ENCODE peak calls at places on chromosomes 4 and X, in four cellular contexts. H is A549, Z is upper lobe of left lung, X is GM12878. V is an unnamed sample.

GRCh38 chr4:81486502-81486901 is 14.8 kb upstream of the RASGEF1B start:
- ATAC-seq in H (no peak), Z (peak), X (no peak), V (no peak)

GRCh38 chrX:49101629-49101984 is 21.9 kb upstream of the WDR45 start:
- ATAC-seq in H (peak), Z (peak), X (peak), V (no peak)

GRCh38 chrX:131703646-131704045 is 159.8 kb downstream of the OR13H1 start:
- ATAC-seq in H (peak), Z (no peak), X (no peak), V (peak)

GRCh38 chrX:27964432-27964831 is 16.8 kb downstream of the DCAF8L1 start:
- ATAC-seq in H (no peak), Z (no peak), X (no peak), V (no peak)

GRCh38 chr4:77493120-77493767 is 112.4 kb upstream of the CXCL13 start:
- ATAC-seq in H (no peak), Z (no peak), X (peak), V (no peak)

GRCh38 chr4:78629991-78630541 is 78.5 kb downstream of the ANXA3 start:
- ATAC-seq in H (no peak), Z (no peak), X (peak), V (no peak)

GRCh38 chr4:9841072-9841471 is 59.6 kb downstream of the DRD5 start:
- ATAC-seq in H (no peak), Z (no peak), X (no peak), V (no peak)

GRCh38 chrX:1576201-1577101 is 15.0 kb upstream of the AKAP17A start:
- ATAC-seq in H (no peak), Z (no peak), X (peak), V (no peak)

GRCh38 chr4:152785639-152786517 is 6.1 kb downstream of the ARFIP1 start:
- ATAC-seq in H (no peak), Z (no peak), X (peak), V (no peak)

GRCh38 chr4:53713767-53714166 is 122.5 kb upstream of the LNX1 start:
- ATAC-seq in H (no peak), Z (no peak), X (no peak), V (no peak)

GRCh38 chr4:21901831-21902230 is 46.7 kb downstream of the KCNIP4 start:
- ATAC-seq in H (no peak), Z (no peak), X (no peak), V (no peak)

GRCh38 chr4:94126669-94127068 is 81.0 kb upstream of the SMARCAD1 start:
- ATAC-seq in H (peak), Z (no peak), X (no peak), V (no peak)

GRCh38 chr4:143482753-143483362 is 30.6 kb upstream of the SMARCA5 start:
- ATAC-seq in H (peak), Z (no peak), X (peak), V (peak)

GRCh38 chr4:7007944-7008343 is 35.2 kb upstream of the TADA2B start:
- ATAC-seq in H (no peak), Z (no peak), X (peak), V (no peak)

GRCh38 chrX:136086521-136086920 is 60.8 kb upstream of the FHL1 start:
- ATAC-seq in H (no peak), Z (no peak), X (no peak), V (no peak)

GRCh38 chrX:57453901-57454300 is 137.9 kb upstream of the ZXDB start:
- ATAC-seq in H (no peak), Z (no peak), X (peak), V (no peak)

GRCh38 chrX:151984891-151985290 is 10.4 kb upstream of the GABRE start:
- ATAC-seq in H (no peak), Z (no peak), X (no peak), V (no peak)

GRCh38 chr4:47835489-47835888 is 2.4 kb downstream of the CORIN start:
- ATAC-seq in H (no peak), Z (no peak), X (no peak), V (no peak)

GRCh38 chrX:76893930-76894329 is 466.4 kb downstream of the MAGEE1 start:
- ATAC-seq in H (no peak), Z (no peak), X (no peak), V (no peak)

GRCh38 chr4:8182294-8182693 is 16.8 kb upstream of the SH3TC1 start:
- ATAC-seq in H (no peak), Z (no peak), X (no peak), V (no peak)
- TF ChIP-seq EP300 in H (no peak), Z (no peak), X (no peak), V (no peak)

DNA sequence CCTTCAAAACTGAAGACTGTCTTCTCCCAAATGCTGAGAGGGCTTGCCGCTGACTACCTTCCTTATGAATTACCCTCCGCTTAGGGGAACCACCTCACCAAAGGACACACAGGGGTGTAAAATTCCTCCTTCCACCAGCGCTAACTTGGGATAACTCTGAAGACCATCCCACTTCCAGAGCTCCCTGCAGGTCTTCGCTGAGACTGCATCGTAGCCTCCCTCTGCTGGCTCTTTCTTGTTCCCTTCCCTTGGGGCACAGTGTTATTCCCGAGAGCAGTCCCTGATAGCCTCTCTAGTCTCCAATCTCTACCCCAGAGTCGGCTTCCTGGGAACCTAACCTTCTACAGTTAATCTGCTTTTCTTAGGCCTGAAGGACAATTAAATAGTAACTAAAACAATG is 725.5 kb upstream of the ATOH1 start:
- ATAC-seq in H (peak), Z (no peak), X (no peak), V (no peak)
- TF ChIP-seq POLR2A in H (no peak), Z (no peak), X (no peak), V (no peak)

GRCh38 chrX:71282514-71283408 is 674 bp upstream of the NONO start:
- ATAC-seq in H (peak), Z (peak), X (peak), V (peak)
- TF ChIP-seq EP300 in H (no peak), Z (no peak), X (no peak), V (no peak)

GRCh38 chrX:16578218-16578617 is 71.7 kb upstream of the S100G start:
- ATAC-seq in H (no peak), Z (no peak), X (no peak), V (no peak)
- TF ChIP-seq POLR2A in H (no peak), Z (no peak), X (no peak), V (no peak)

GRCh38 chr4:155799794-155800123 is 40.9 kb downstream of the GUCY1B1 start:
- ATAC-seq in H (no peak), Z (no peak), X (no peak), V (no peak)
- TF ChIP-seq EP300 in H (no peak), Z (no peak), X (no peak), V (no peak)

GRCh38 chr4:188976644-188977115 is 837.4 kb downstream of the TRIML1 start:
- ATAC-seq in H (no peak), Z (no peak), X (no peak), V (no peak)

GRCh38 chr4:188975271-188975670 is 836.0 kb downstream of the TRIML1 start:
- ATAC-seq in H (no peak), Z (no peak), X (no peak), V (no peak)

GRCh38 chr4:188971125-188971524 is 831.9 kb downstream of the TRIML1 start:
- ATAC-seq in H (no peak), Z (no peak), X (no peak), V (no peak)
- TF ChIP-seq POLR2A in H (no peak), Z (no peak), X (no peak), V (no peak)

V was measured in gastroesophageal sphincter.